ENCODE peak calls at places on chromosomes 6 and 20, in seven cellular contexts. One of them, this sample, is unnamed.

GRCh38 chr6:110287462-110288341 is 70.4 kb downstream of the METTL24 start:
- DNase-seq in cardiac fibroblast: no peak
- DNase-seq in A549: no peak
- DNase-seq in H1: no peak
- DNase-seq in activated CD8-positive, alpha-beta T cell treated with anti-CD3 and anti-CD28 coated beads for 36 hours: no peak
- DNase-seq in HFF-Myc: no peak
- DNase-seq in Calu3: no peak
- DNase-seq in this sample: no peak

GRCh38 chr6:18264338-18265098 is at the start of gene DEK:
- DNase-seq in HFF-Myc: peak
- DNase-seq in Calu3: peak
- DNase-seq in A549: peak
- DNase-seq in H1: peak
- DNase-seq in cardiac fibroblast: peak
- DNase-seq in activated CD8-positive, alpha-beta T cell treated with anti-CD3 and anti-CD28 coated beads for 36 hours: peak
- DNase-seq in this sample: peak

GRCh38 chr20:55394592-55394991 is 610.7 kb downstream of the CBLN4 start:
- DNase-seq in cardiac fibroblast: no peak
- DNase-seq in H1: no peak
- DNase-seq in A549: no peak
- DNase-seq in HFF-Myc: no peak
- DNase-seq in Calu3: no peak
- DNase-seq in activated CD8-positive, alpha-beta T cell treated with anti-CD3 and anti-CD28 coated beads for 36 hours: no peak
- DNase-seq in this sample: no peak

GRCh38 chr6:168060521-168060931 is 18.5 kb downstream of the FRMD1 start:
- DNase-seq in HFF-Myc: no peak
- DNase-seq in Calu3: peak
- DNase-seq in activated CD8-positive, alpha-beta T cell treated with anti-CD3 and anti-CD28 coated beads for 36 hours: no peak
- DNase-seq in H1: no peak
- DNase-seq in A549: peak
- DNase-seq in cardiac fibroblast: peak
- DNase-seq in this sample: peak

GRCh38 chr6:84771732-84772131 is 7.3 kb upstream of the TBX18 start:
- DNase-seq in A549: peak
- DNase-seq in HFF-Myc: no peak
- DNase-seq in activated CD8-positive, alpha-beta T cell treated with anti-CD3 and anti-CD28 coated beads for 36 hours: no peak
- DNase-seq in H1: no peak
- DNase-seq in Calu3: no peak
- DNase-seq in cardiac fibroblast: peak
- DNase-seq in this sample: no peak

GRCh38 chr6:41475164-41475563 is 71.0 kb upstream of the FOXP4 start:
- DNase-seq in H1: no peak
- DNase-seq in activated CD8-positive, alpha-beta T cell treated with anti-CD3 and anti-CD28 coated beads for 36 hours: no peak
- DNase-seq in Calu3: no peak
- DNase-seq in cardiac fibroblast: no peak
- DNase-seq in HFF-Myc: no peak
- DNase-seq in A549: no peak
- DNase-seq in this sample: no peak

GRCh38 chr6:45209762-45210161 is 118.4 kb upstream of the RUNX2 start:
- DNase-seq in H1: no peak
- DNase-seq in Calu3: no peak
- DNase-seq in activated CD8-positive, alpha-beta T cell treated with anti-CD3 and anti-CD28 coated beads for 36 hours: no peak
- DNase-seq in HFF-Myc: no peak
- DNase-seq in A549: no peak
- DNase-seq in cardiac fibroblast: peak
- DNase-seq in this sample: no peak

GRCh38 chr20:62136283-62137091 is 6.7 kb downstream of the PSMA7 start:
- DNase-seq in cardiac fibroblast: peak
- DNase-seq in A549: peak
- DNase-seq in Calu3: peak
- DNase-seq in HFF-Myc: no peak
- DNase-seq in activated CD8-positive, alpha-beta T cell treated with anti-CD3 and anti-CD28 coated beads for 36 hours: peak
- DNase-seq in H1: no peak
- DNase-seq in this sample: no peak

GRCh38 chr20:59157961-59158541 is 5.6 kb upstream of the ZNF831 start:
- DNase-seq in cardiac fibroblast: no peak
- DNase-seq in A549: no peak
- DNase-seq in Calu3: no peak
- DNase-seq in HFF-Myc: no peak
- DNase-seq in H1: no peak
- DNase-seq in activated CD8-positive, alpha-beta T cell treated with anti-CD3 and anti-CD28 coated beads for 36 hours: no peak
- DNase-seq in this sample: no peak

GRCh38 chr20:8423482-8423881 is 291.4 kb downstream of the PLCB1 start:
- DNase-seq in cardiac fibroblast: no peak
- DNase-seq in Calu3: no peak
- DNase-seq in A549: no peak
- DNase-seq in H1: no peak
- DNase-seq in HFF-Myc: no peak
- DNase-seq in activated CD8-positive, alpha-beta T cell treated with anti-CD3 and anti-CD28 coated beads for 36 hours: no peak
- DNase-seq in this sample: no peak

GRCh38 chr20:16566080-16566479 is 7.2 kb downstream of the KIF16B start:
- DNase-seq in H1: no peak
- DNase-seq in activated CD8-positive, alpha-beta T cell treated with anti-CD3 and anti-CD28 coated beads for 36 hours: no peak
- DNase-seq in Calu3: no peak
- DNase-seq in HFF-Myc: no peak
- DNase-seq in A549: no peak
- DNase-seq in cardiac fibroblast: no peak
- DNase-seq in this sample: no peak

GRCh38 chr6:21354805-21355238 is 238.7 kb upstream of the SOX4 start:
- DNase-seq in activated CD8-positive, alpha-beta T cell treated with anti-CD3 and anti-CD28 coated beads for 36 hours: no peak
- DNase-seq in H1: no peak
- DNase-seq in HFF-Myc: no peak
- DNase-seq in A549: no peak
- DNase-seq in Calu3: peak
- DNase-seq in cardiac fibroblast: no peak
- DNase-seq in this sample: no peak

GRCh38 chr20:12660918-12661317 is 347.9 kb upstream of the SPTLC3 start:
- DNase-seq in Calu3: no peak
- DNase-seq in cardiac fibroblast: no peak
- DNase-seq in H1: peak
- DNase-seq in HFF-Myc: no peak
- DNase-seq in A549: no peak
- DNase-seq in activated CD8-positive, alpha-beta T cell treated with anti-CD3 and anti-CD28 coated beads for 36 hours: no peak
- DNase-seq in this sample: no peak

GRCh38 chr20:38764563-38765355 is 16.5 kb downstream of the ACTR5 start:
- DNase-seq in activated CD8-positive, alpha-beta T cell treated with anti-CD3 and anti-CD28 coated beads for 36 hours: peak
- DNase-seq in HFF-Myc: peak
- DNase-seq in H1: no peak
- DNase-seq in Calu3: peak
- DNase-seq in A549: peak
- DNase-seq in cardiac fibroblast: peak
- DNase-seq in this sample: no peak

GRCh38 chr6:63640062-63640461 is 4.5 kb downstream of the PHF3 start:
- DNase-seq in cardiac fibroblast: peak
- DNase-seq in A549: no peak
- DNase-seq in HFF-Myc: no peak
- DNase-seq in activated CD8-positive, alpha-beta T cell treated with anti-CD3 and anti-CD28 coated beads for 36 hours: no peak
- DNase-seq in H1: no peak
- DNase-seq in Calu3: no peak
- DNase-seq in this sample: no peak

GRCh38 chr6:11798538-11798937 is 19.9 kb upstream of the ADTRP start:
- DNase-seq in H1: no peak
- DNase-seq in activated CD8-positive, alpha-beta T cell treated with anti-CD3 and anti-CD28 coated beads for 36 hours: no peak
- DNase-seq in cardiac fibroblast: no peak
- DNase-seq in Calu3: no peak
- DNase-seq in HFF-Myc: no peak
- DNase-seq in A549: no peak
- DNase-seq in this sample: no peak

GRCh38 chr6:160510199-160510598 is 153.9 kb downstream of the LPA start:
- DNase-seq in A549: peak
- DNase-seq in H1: no peak
- DNase-seq in HFF-Myc: no peak
- DNase-seq in activated CD8-positive, alpha-beta T cell treated with anti-CD3 and anti-CD28 coated beads for 36 hours: no peak
- DNase-seq in Calu3: no peak
- DNase-seq in cardiac fibroblast: peak
- DNase-seq in this sample: no peak

GRCh38 chr6:38039497-38039896 is 220.0 kb downstream of the ZFAND3 start:
- DNase-seq in H1: no peak
- DNase-seq in Calu3: no peak
- DNase-seq in HFF-Myc: no peak
- DNase-seq in cardiac fibroblast: peak
- DNase-seq in A549: no peak
- DNase-seq in activated CD8-positive, alpha-beta T cell treated with anti-CD3 and anti-CD28 coated beads for 36 hours: no peak
- DNase-seq in this sample: no peak

GRCh38 chr6:10382322-10382721 is 32.6 kb downstream of the TFAP2A start:
- DNase-seq in cardiac fibroblast: no peak
- DNase-seq in Calu3: no peak
- DNase-seq in A549: no peak
- DNase-seq in H1: no peak
- DNase-seq in HFF-Myc: no peak
- DNase-seq in activated CD8-positive, alpha-beta T cell treated with anti-CD3 and anti-CD28 coated beads for 36 hours: no peak
- DNase-seq in this sample: no peak

GRCh38 chr6:24522090-24522820 is 27.5 kb downstream of the ALDH5A1 start:
- DNase-seq in activated CD8-positive, alpha-beta T cell treated with anti-CD3 and anti-CD28 coated beads for 36 hours: peak
- DNase-seq in A549: no peak
- DNase-seq in cardiac fibroblast: peak
- DNase-seq in H1: no peak
- DNase-seq in Calu3: no peak
- DNase-seq in HFF-Myc: no peak
- DNase-seq in this sample: peak

GRCh38 chr6:12291083-12291784 is 1.1 kb downstream of the EDN1 start:
- DNase-seq in HFF-Myc: no peak
- DNase-seq in H1: no peak
- DNase-seq in A549: peak
- DNase-seq in activated CD8-positive, alpha-beta T cell treated with anti-CD3 and anti-CD28 coated beads for 36 hours: no peak
- DNase-seq in cardiac fibroblast: no peak
- DNase-seq in Calu3: no peak
- DNase-seq in this sample: no peak

GRCh38 chr6:150072201-150072600 is 3.3 kb upstream of the ULBP3 start:
- DNase-seq in Calu3: peak
- DNase-seq in cardiac fibroblast: peak
- DNase-seq in H1: no peak
- DNase-seq in activated CD8-positive, alpha-beta T cell treated with anti-CD3 and anti-CD28 coated beads for 36 hours: peak
- DNase-seq in HFF-Myc: no peak
- DNase-seq in A549: peak
- DNase-seq in this sample: no peak

GRCh38 chr20:35199696-35200095 is 26.8 kb upstream of the MMP24 start:
- DNase-seq in activated CD8-positive, alpha-beta T cell treated with anti-CD3 and anti-CD28 coated beads for 36 hours: no peak
- DNase-seq in A549: no peak
- DNase-seq in H1: no peak
- DNase-seq in cardiac fibroblast: peak
- DNase-seq in HFF-Myc: no peak
- DNase-seq in Calu3: no peak
- DNase-seq in this sample: no peak

GRCh38 chr20:46359233-46359751 is 47.1 kb downstream of the ELMO2 start:
- DNase-seq in HFF-Myc: no peak
- DNase-seq in A549: no peak
- DNase-seq in cardiac fibroblast: no peak
- DNase-seq in Calu3: no peak
- DNase-seq in activated CD8-positive, alpha-beta T cell treated with anti-CD3 and anti-CD28 coated beads for 36 hours: no peak
- DNase-seq in H1: no peak
- DNase-seq in this sample: no peak

GRCh38 chr20:32453467-32454163 is 95.5 kb downstream of the ASXL1 start:
- DNase-seq in HFF-Myc: no peak
- DNase-seq in A549: no peak
- DNase-seq in H1: no peak
- DNase-seq in cardiac fibroblast: no peak
- DNase-seq in Calu3: no peak
- DNase-seq in activated CD8-positive, alpha-beta T cell treated with anti-CD3 and anti-CD28 coated beads for 36 hours: no peak
- DNase-seq in this sample: no peak

GRCh38 chr6:3943373-3943772 is 94.2 kb downstream of the FAM50B start:
- DNase-seq in activated CD8-positive, alpha-beta T cell treated with anti-CD3 and anti-CD28 coated beads for 36 hours: no peak
- DNase-seq in Calu3: no peak
- DNase-seq in H1: no peak
- DNase-seq in A549: no peak
- DNase-seq in cardiac fibroblast: peak
- DNase-seq in HFF-Myc: no peak
- DNase-seq in this sample: no peak

GRCh38 chr20:9270831-9271230 is 201.9 kb downstream of the PLCB4 start:
- DNase-seq in activated CD8-positive, alpha-beta T cell treated with anti-CD3 and anti-CD28 coated beads for 36 hours: no peak
- DNase-seq in HFF-Myc: peak
- DNase-seq in A549: peak
- DNase-seq in H1: no peak
- DNase-seq in cardiac fibroblast: peak
- DNase-seq in Calu3: no peak
- DNase-seq in this sample: no peak

GRCh38 chr20:38034961-38035360 is 1.4 kb downstream of the RPRD1B start:
- DNase-seq in activated CD8-positive, alpha-beta T cell treated with anti-CD3 and anti-CD28 coated beads for 36 hours: no peak
- DNase-seq in Calu3: no peak
- DNase-seq in cardiac fibroblast: no peak
- DNase-seq in HFF-Myc: no peak
- DNase-seq in H1: no peak
- DNase-seq in A549: no peak
- DNase-seq in this sample: no peak

GRCh38 chr6:111764238-111765182 is 108.7 kb downstream of the FYN start:
- DNase-seq in Calu3: no peak
- DNase-seq in H1: no peak
- DNase-seq in cardiac fibroblast: no peak
- DNase-seq in A549: no peak
- DNase-seq in HFF-Myc: no peak
- DNase-seq in activated CD8-positive, alpha-beta T cell treated with anti-CD3 and anti-CD28 coated beads for 36 hours: peak
- DNase-seq in this sample: no peak

GRCh38 chr6:116459927-116460326 is 1.2 kb upstream of the CALHM6 start:
- DNase-seq in A549: no peak
- DNase-seq in activated CD8-positive, alpha-beta T cell treated with anti-CD3 and anti-CD28 coated beads for 36 hours: no peak
- DNase-seq in H1: no peak
- DNase-seq in Calu3: no peak
- DNase-seq in HFF-Myc: no peak
- DNase-seq in cardiac fibroblast: no peak
- DNase-seq in this sample: no peak

GRCh38 chr6:82331031-82331773 is 32.4 kb upstream of the TPBG start:
- DNase-seq in Calu3: no peak
- DNase-seq in H1: no peak
- DNase-seq in HFF-Myc: peak
- DNase-seq in A549: peak
- DNase-seq in activated CD8-positive, alpha-beta T cell treated with anti-CD3 and anti-CD28 coated beads for 36 hours: no peak
- DNase-seq in cardiac fibroblast: peak
- DNase-seq in this sample: no peak
- TF ChIP-seq CTCF in Calu3: no peak
- TF ChIP-seq CTCF in H1: peak
- TF ChIP-seq CTCF in HFF-Myc: peak
- TF ChIP-seq CTCF in A549: peak
- TF ChIP-seq CTCF in activated CD8-positive, alpha-beta T cell treated with anti-CD3 and anti-CD28 coated beads for 36 hours: no peak
- TF ChIP-seq CTCF in cardiac fibroblast: peak
- TF ChIP-seq CTCF in this sample: peak

GRCh38 chr20:13995086-13995665 is at the start of gene MACROD2:
- DNase-seq in activated CD8-positive, alpha-beta T cell treated with anti-CD3 and anti-CD28 coated beads for 36 hours: peak
- DNase-seq in H1: peak
- DNase-seq in Calu3: peak
- DNase-seq in HFF-Myc: peak
- DNase-seq in cardiac fibroblast: peak
- DNase-seq in A549: peak
- DNase-seq in this sample: peak
- TF ChIP-seq CTCF in activated CD8-positive, alpha-beta T cell treated with anti-CD3 and anti-CD28 coated beads for 36 hours: no peak
- TF ChIP-seq CTCF in H1: no peak
- TF ChIP-seq CTCF in Calu3: no peak
- TF ChIP-seq CTCF in HFF-Myc: no peak
- TF ChIP-seq CTCF in cardiac fibroblast: no peak
- TF ChIP-seq CTCF in A549: no peak
- TF ChIP-seq CTCF in this sample: no peak

GRCh38 chr20:25291432-25292133 is 43.7 kb downstream of the PYGB start:
- DNase-seq in A549: no peak
- DNase-seq in cardiac fibroblast: no peak
- DNase-seq in Calu3: no peak
- DNase-seq in H1: no peak
- DNase-seq in activated CD8-positive, alpha-beta T cell treated with anti-CD3 and anti-CD28 coated beads for 36 hours: no peak
- DNase-seq in HFF-Myc: no peak
- DNase-seq in this sample: no peak
- TF ChIP-seq CTCF in A549: no peak
- TF ChIP-seq CTCF in cardiac fibroblast: no peak
- TF ChIP-seq CTCF in Calu3: no peak
- TF ChIP-seq CTCF in H1: no peak
- TF ChIP-seq CTCF in activated CD8-positive, alpha-beta T cell treated with anti-CD3 and anti-CD28 coated beads for 36 hours: no peak
- TF ChIP-seq CTCF in HFF-Myc: no peak
- TF ChIP-seq CTCF in this sample: no peak

GRCh38 chr6:30897882-30898281 is 10.1 kb upstream of the GTF2H4 start:
- DNase-seq in A549: no peak
- DNase-seq in cardiac fibroblast: no peak
- DNase-seq in H1: no peak
- DNase-seq in Calu3: no peak
- DNase-seq in HFF-Myc: no peak
- DNase-seq in activated CD8-positive, alpha-beta T cell treated with anti-CD3 and anti-CD28 coated beads for 36 hours: no peak
- DNase-seq in this sample: no peak
- TF ChIP-seq CTCF in A549: no peak
- TF ChIP-seq CTCF in cardiac fibroblast: no peak
- TF ChIP-seq CTCF in H1: no peak
- TF ChIP-seq CTCF in Calu3: no peak
- TF ChIP-seq CTCF in HFF-Myc: no peak
- TF ChIP-seq CTCF in activated CD8-positive, alpha-beta T cell treated with anti-CD3 and anti-CD28 coated beads for 36 hours: no peak
- TF ChIP-seq CTCF in this sample: no peak